ENCODE peak calls at places on chromosomes 13 and 19, in nine cellular contexts. W is A549, G is AG04450, E is neural progenitor cell, R is left ventricle myocardium inferior, Z is GM06990, C is AG10803, P is foreskin fibroblast, D is HAP-1. U is an unnamed sample.

GRCh38 chr19:14768001-14768400 is 10.4 kb downstream of the ADGRE2 start:
- DNase-seq in G (no peak), C (no peak), D (no peak), E (no peak), P (no peak), W (no peak), Z (no peak), R (no peak), U (no peak)

GRCh38 chr19:42831221-42832019 is 48.1 kb downstream of the PSG1 start:
- DNase-seq in E (no peak), P (no peak), D (no peak), Z (no peak), W (peak; percentile 77), C (no peak), G (no peak), R (no peak), U (no peak)

GRCh38 chr19:50459067-50459456 is 17.2 kb upstream of the EMC10 start:
- DNase-seq in D (no peak), P (no peak), G (no peak), W (no peak), Z (no peak), E (no peak), R (no peak), C (no peak), U (no peak)

GRCh38 chr19:13164370-13165090 is 14.3 kb downstream of the IER2 start:
- DNase-seq in Z (peak; percentile 53), W (no peak), C (peak; percentile 24), G (no peak), D (peak; percentile 90), P (no peak), R (peak; percentile 77), E (peak; percentile 92), U (peak; percentile 41)

GRCh38 chr19:6988257-6988656 is 33.0 kb downstream of the MBD3L2B start:
- DNase-seq in G (no peak), Z (no peak), R (no peak), C (no peak), P (no peak), D (no peak), W (no peak), E (no peak), U (no peak)

GRCh38 chr13:90428522-90429210 is 918.8 kb upstream of the MIR17HG start:
- DNase-seq in R (no peak), P (no peak), W (no peak), C (no peak), Z (no peak), D (no peak), E (no peak), G (no peak), U (no peak)

GRCh38 chr19:5459360-5459759 is 4.1 kb downstream of the ZNRF4 start:
- DNase-seq in G (no peak), R (no peak), D (no peak), Z (no peak), C (no peak), E (no peak), P (no peak), W (no peak), U (no peak)

GRCh38 chr19:7544626-7545025 is 9.1 kb downstream of the PNPLA6 start:
- DNase-seq in G (no peak), R (no peak), W (no peak), Z (no peak), D (no peak), P (no peak), C (no peak), E (no peak), U (no peak)

GRCh38 chr19:6760606-6761005 is 6.6 kb downstream of the SH2D3A start:
- DNase-seq in C (no peak), R (no peak), D (no peak), E (no peak), G (no peak), Z (no peak), P (no peak), W (no peak), U (no peak)

GRCh38 chr13:31092631-31093030 is 69.1 kb downstream of the HSPH1 start:
- DNase-seq in C (no peak), D (no peak), R (no peak), W (no peak), Z (no peak), E (no peak), G (no peak), P (no peak), U (no peak)

GRCh38 chr13:44402902-44403719 is 29.5 kb downstream of the SERP2 start:
- DNase-seq in W (no peak), C (no peak), G (no peak), D (no peak), E (no peak), P (no peak), R (no peak), Z (no peak), U (no peak)

GRCh38 chr13:51781246-51782022 is 22.5 kb downstream of the DHRS12 start:
- DNase-seq in W (no peak), P (no peak), D (no peak), R (no peak), E (peak; percentile 64), G (no peak), C (no peak), Z (no peak), U (no peak)

GRCh38 chr13:51780099-51780498 is 23.9 kb downstream of the DHRS12 start:
- DNase-seq in G (no peak), E (no peak), W (no peak), R (no peak), D (no peak), Z (no peak), C (no peak), P (no peak), U (no peak)

GRCh38 chr13:51784097-51784496 is 19.9 kb downstream of the DHRS12 start:
- DNase-seq in G (no peak), R (no peak), P (no peak), D (no peak), E (no peak), Z (no peak), W (no peak), C (no peak), U (no peak)

GRCh38 chr13:51783432-51784094 is 20.4 kb downstream of the DHRS12 start:
- DNase-seq in C (no peak), P (no peak), R (no peak), E (no peak), D (no peak), Z (no peak), W (no peak), G (no peak), U (no peak)

DNA sequence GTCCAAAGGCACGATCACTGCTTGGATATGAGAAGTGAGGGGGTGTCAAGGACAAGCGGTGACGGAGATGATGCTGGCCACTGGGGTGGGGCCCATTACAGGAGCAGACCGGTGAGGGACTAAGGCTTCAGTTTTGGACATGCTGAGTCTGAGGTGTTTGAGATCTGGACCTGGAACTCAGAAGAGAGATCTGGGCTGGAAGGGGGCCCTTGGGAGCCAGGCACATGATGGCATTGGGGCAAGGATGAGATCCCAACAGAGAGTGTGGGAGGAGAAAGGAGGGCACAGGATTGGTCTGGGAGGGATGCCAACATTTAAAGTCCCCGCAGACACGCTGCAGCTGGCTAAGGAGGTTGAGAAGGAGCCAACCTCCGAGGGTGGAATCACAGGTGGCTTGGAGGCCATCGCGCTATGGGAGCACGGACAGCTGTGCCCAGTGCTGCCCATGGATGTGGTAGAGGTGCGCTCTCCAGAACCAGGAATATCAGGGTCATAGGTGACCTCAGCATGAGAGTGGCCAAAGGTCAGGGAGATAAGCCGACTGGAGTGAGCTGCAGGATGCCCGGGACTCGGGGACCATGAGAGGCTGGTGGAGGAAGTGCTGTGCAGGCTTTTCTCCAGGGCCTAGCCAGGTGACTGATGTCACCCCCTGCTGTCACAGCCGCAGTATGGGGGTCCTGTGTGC is 21.8 kb downstream of the DHRS12 start:
- DNase-seq in Z (no peak), C (no peak), G (no peak), W (no peak), E (no peak), P (no peak), R (no peak), D (no peak), U (no peak)
- H3K4me3 ChIP-seq in Z (no peak overlapping the region), C (no peak overlapping the region), G (no peak overlapping the region), W (no peak overlapping the region), E (no peak overlapping the region), P (no peak overlapping the region), R (no peak overlapping the region), D (no peak overlapping the region), U (no peak overlapping the region)

DNA sequence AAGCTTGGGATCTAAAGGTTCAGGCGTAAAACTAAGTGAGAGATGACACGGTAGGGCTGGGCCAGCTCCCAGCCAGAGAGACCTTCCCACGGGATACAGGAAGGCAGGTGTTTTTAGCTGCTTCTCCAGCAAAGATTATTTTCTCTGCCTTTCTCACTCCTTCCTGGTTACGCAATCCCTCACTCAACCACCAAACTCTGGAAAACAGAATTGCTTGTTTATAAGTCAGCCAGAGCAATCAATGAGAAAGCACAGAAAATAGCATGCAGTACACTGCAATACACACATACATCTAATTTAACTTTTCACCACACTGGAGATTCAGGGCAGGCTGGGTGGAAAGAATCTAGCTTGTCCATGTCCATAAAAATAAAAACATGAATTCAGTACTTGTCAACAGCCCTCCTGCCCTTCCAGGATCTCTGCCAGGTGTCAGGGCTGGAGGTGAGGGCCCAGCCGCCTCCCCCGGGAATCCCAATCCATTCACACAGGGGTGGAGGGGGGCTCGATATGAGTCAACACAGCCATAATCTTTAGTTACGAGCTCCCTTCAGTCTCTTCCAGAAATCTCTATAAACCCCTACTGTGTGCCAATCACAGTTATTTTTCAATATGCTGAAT is 12.2 kb downstream of the RHPN2 start:
- DNase-seq in R (no peak), D (no peak), E (no peak), C (peak; percentile 49), W (no peak), Z (no peak), G (no peak), P (peak; percentile 48), U (no peak)
- H3K4me3 ChIP-seq in R (no peak overlapping the region), D (no peak overlapping the region), E (no peak overlapping the region), C (no peak overlapping the region), W (no peak overlapping the region), Z (no peak overlapping the region), G (no peak overlapping the region), P (no peak overlapping the region), U (no peak overlapping the region)

GRCh38 chr13:27541386-27541785 is 78.9 kb downstream of the LNX2 start:
- DNase-seq in E (no peak), Z (no peak), R (no peak), G (no peak), W (no peak), P (peak; percentile 2), D (no peak), C (peak; percentile 81), U (no peak)
- H3K4me3 ChIP-seq in E (no peak overlapping the region), Z (no peak overlapping the region), R (no peak overlapping the region), G (no peak overlapping the region), W (no peak overlapping the region), P (no peak overlapping the region), D (no peak overlapping the region), C (no peak overlapping the region), U (no peak overlapping the region)

DNA sequence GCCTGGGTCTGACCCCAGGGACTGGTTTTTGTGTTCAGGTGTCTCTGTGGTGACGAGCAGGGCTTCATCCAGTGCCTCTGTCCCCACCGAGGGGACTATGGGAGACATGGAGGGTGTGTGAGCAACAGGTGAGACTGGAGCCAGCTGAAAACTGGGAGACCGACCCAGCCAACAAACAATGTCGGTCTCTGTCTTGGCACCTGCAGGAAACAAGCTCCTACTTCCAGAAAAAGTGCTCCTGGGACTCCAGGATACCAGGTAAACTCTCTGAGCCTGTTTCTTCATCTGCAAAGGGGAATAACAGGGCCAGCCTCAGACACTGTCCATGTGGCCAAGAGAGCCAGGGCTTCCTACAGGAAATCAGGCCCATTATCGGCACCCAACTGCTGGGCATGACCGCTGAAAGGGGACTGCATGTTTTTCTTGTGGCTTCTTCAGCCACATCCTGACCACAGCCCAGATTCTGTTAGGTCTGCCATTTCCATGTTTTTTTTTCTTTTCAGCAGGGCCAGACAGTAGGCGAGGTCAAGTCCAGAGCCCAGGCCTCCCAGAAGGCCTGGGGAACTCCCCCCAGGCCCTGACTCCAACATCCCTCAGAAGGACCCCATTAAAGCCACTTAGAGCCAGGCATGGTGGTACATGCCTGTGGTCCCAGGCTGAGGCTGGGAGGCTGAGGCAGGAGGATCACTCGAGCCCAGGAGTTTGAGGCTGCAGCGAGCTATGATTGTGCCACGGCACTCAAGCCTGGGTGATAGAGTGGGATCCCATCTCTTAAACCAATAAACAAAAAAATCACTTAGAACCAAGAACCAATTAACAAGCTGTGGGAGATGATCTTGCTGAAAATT is 833 bp upstream of the BST2 start:
- DNase-seq in W (no peak), R (no peak), C (peak; percentile 36), E (no peak), P (no peak), D (no peak), G (no peak), Z (no peak), U (no peak)
- H3K4me3 ChIP-seq in W (no peak overlapping the region), R (peak overlapping the region; percentile 71), C (no peak overlapping the region), E (no peak overlapping the region), P (no peak overlapping the region), D (peak overlapping the region; percentile 54), G (no peak overlapping the region), Z (peak overlapping the region; percentile 98), U (peak overlapping the region; percentile 81)